ENCODE peak calls at places on chromosomes 11 and 22, in nine cellular contexts. G is HCT116, S is PC-3, J is neural progenitor cell, E is hepatocyte, U is GM23338, O is GM23248, K is MM.1S, A is SK-N-SH. B is an unnamed sample.

GRCh38 chr22:36755316-36755715 is 20.6 kb downstream of the IFT27 start:
- DNase-seq in G (no peak), S (no peak), J (no peak), E (no peak), U (no peak), O (no peak), K (no peak), A (no peak), B (no peak)

GRCh38 chr11:1235615-1236315 is 12.9 kb downstream of the MUC5B start:
- DNase-seq in G (no peak), S (no peak), J (peak), E (no peak), U (no peak), O (no peak), K (no peak), A (peak), B (no peak)

GRCh38 chr11:86644291-86644690 is 28.1 kb downstream of the ME3 start:
- DNase-seq in G (no peak), S (peak), J (no peak), E (no peak), U (no peak), O (peak), K (no peak), A (no peak), B (no peak)

GRCh38 chr11:10488581-10489443 is 33.7 kb downstream of the AMPD3 start:
- DNase-seq in G (no peak), S (no peak), J (no peak), E (no peak), U (no peak), O (no peak), K (peak), A (no peak), B (peak)

GRCh38 chr11:9972917-9973504 is 309.1 kb downstream of the SWAP70 start:
- DNase-seq in G (peak), S (peak), J (peak), E (peak), U (peak), O (peak), K (peak), A (peak), B (peak)

GRCh38 chr11:86746509-86746908 is 53.8 kb upstream of the PRSS23 start:
- DNase-seq in G (no peak), S (no peak), J (no peak), E (no peak), U (no peak), O (no peak), K (no peak), A (peak), B (no peak)

GRCh38 chr22:40421082-40421350 is 50.6 kb downstream of the SGSM3 start:
- DNase-seq in G (no peak), S (no peak), J (no peak), E (no peak), U (no peak), O (no peak), K (no peak), A (no peak), B (no peak)

GRCh38 chr11:74012072-74012809 is 3.4 kb upstream of the UCP3 start:
- DNase-seq in G (no peak), S (no peak), J (no peak), E (no peak), U (no peak), O (no peak), K (no peak), A (no peak), B (no peak)

GRCh38 chr11:88068848-88069554 is 106.2 kb downstream of the RAB38 start:
- DNase-seq in G (no peak), S (no peak), J (no peak), E (no peak), U (no peak), O (no peak), K (no peak), A (no peak), B (no peak)

GRCh38 chr11:106087815-106088435 is 10.5 kb downstream of the AASDHPPT start:
- DNase-seq in G (peak), S (peak), J (peak), E (peak), U (peak), O (peak), K (peak), A (peak), B (peak)

GRCh38 chr11:1086171-1087102 is 11.8 kb downstream of the MUC2 start:
- DNase-seq in G (no peak), S (no peak), J (no peak), E (no peak), U (no peak), O (no peak), K (no peak), A (no peak), B (no peak)

GRCh38 chr11:17991799-17992433 is 20.9 kb downstream of the SERGEF start:
- DNase-seq in G (peak), S (peak), J (peak), E (peak), U (peak), O (peak), K (peak), A (peak), B (peak)

GRCh38 chr22:20867179-20868099 is 8.6 kb downstream of the SNAP29 start:
- DNase-seq in G (no peak), S (no peak), J (no peak), E (peak), U (no peak), O (peak), K (peak), A (peak), B (peak)

GRCh38 chr22:29695129-29695926 is 24.5 kb upstream of the CABP7 start:
- DNase-seq in G (no peak), S (no peak), J (no peak), E (no peak), U (no peak), O (no peak), K (no peak), A (peak), B (no peak)

GRCh38 chr11:105915036-105915435 is 107.0 kb downstream of the MSANTD4 start:
- DNase-seq in G (no peak), S (no peak), J (peak), E (no peak), U (peak), O (no peak), K (no peak), A (no peak), B (no peak)

GRCh38 chr22:40721266-40721665 is 42.0 kb downstream of the MCHR1 start:
- DNase-seq in G (no peak), S (peak), J (peak), E (peak), U (peak), O (peak), K (no peak), A (peak), B (no peak)

GRCh38 chr11:28834877-28835276 is 726.7 kb downstream of the METTL15 start:
- DNase-seq in G (no peak), S (peak), J (no peak), E (no peak), U (peak), O (peak), K (no peak), A (no peak), B (no peak)

GRCh38 chr11:18523079-18523478 is 3.7 kb downstream of the TSG101 start:
- DNase-seq in G (no peak), S (peak), J (no peak), E (no peak), U (no peak), O (peak), K (no peak), A (no peak), B (no peak)

GRCh38 chr22:32710896-32711295 is 90.6 kb upstream of the TIMP3 start:
- DNase-seq in G (no peak), S (no peak), J (no peak), E (no peak), U (no peak), O (no peak), K (no peak), A (no peak), B (no peak)

GRCh38 chr22:32702421-32702820 is 99.1 kb upstream of the TIMP3 start:
- DNase-seq in G (no peak), S (no peak), J (no peak), E (no peak), U (no peak), O (no peak), K (no peak), A (no peak), B (no peak)

GRCh38 chr22:32708835-32709234 is 92.7 kb upstream of the TIMP3 start:
- DNase-seq in G (no peak), S (no peak), J (no peak), E (no peak), U (no peak), O (peak), K (no peak), A (no peak), B (no peak)

GRCh38 chr22:32707971-32708370 is 93.5 kb upstream of the TIMP3 start:
- DNase-seq in G (no peak), S (no peak), J (no peak), E (no peak), U (no peak), O (peak), K (no peak), A (no peak), B (no peak)

GRCh38 chr22:32706149-32706548 is 95.4 kb upstream of the TIMP3 start:
- DNase-seq in G (no peak), S (no peak), J (peak), E (no peak), U (peak), O (peak), K (no peak), A (no peak), B (peak)
- TF ChIP-seq EZH2phosphoT487 in G (no peak), S (no peak), J (no peak), E (no peak), U (no peak), O (no peak), K (no peak), A (no peak), B (no peak)

DNA sequence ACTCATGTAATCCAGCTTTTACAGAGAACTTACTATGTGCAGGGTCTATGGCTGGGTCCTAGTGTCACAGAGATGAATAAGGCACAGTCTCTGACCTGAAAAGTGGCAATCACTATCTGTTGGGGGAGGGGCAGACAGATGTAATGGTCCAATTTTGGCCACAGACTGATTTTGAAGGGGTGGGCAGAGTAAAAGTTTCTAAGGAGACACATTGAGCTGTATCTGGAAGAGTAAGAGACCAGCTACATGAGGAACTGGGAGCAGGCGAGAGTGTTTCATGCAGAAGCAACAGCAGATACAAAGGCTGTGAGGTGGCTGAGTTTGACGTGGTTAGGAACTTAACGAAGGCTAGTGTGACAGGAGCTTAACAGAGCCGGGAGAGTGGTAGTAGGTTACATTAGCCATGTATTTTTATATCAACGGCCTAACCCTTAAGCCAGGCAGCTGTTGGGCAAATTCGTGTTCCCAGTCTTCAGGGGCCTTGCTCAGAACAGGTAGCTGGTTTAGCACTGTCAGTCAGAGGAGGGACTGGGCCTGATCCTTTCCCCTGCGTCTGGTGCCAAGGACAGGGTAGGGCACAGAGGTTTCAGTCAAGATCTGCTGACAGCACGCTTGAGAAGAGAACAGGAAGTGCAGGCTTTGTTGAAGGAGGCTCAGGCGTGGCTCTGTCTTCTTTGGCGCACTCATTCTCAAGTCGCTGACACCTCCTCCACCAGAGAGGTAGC is 1.4 kb upstream of the STIM1 start:
- DNase-seq in G (no peak), S (no peak), J (no peak), E (peak), U (no peak), O (no peak), K (peak), A (no peak), B (peak)
- TF ChIP-seq EZH2phosphoT487 in G (no peak), S (no peak), J (no peak), E (no peak), U (no peak), O (no peak), K (no peak), A (no peak), B (no peak)

DNA sequence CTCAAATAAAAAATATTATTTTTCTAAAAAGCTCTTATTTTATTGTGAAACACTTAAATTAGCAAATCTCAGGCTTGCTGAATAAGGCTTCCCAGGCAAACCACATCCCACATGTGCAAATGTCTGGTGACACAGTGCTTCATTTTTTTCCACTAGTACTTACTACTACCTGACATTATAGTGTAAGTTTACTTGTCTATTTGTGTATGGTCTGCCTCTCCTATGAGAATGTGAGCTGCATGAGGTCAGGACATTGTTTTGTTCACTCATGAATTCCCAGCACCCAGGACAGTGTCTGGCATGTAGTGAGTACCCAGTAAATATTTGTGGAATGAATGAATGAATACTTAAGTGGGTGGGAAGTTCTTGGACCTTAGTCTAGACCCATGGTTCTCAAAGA is 103.1 kb downstream of the PTPRJ start:
- DNase-seq in G (no peak), S (no peak), J (no peak), E (no peak), U (no peak), O (peak), K (no peak), A (no peak), B (no peak)
- TF ChIP-seq EZH2phosphoT487 in G (no peak), S (no peak), J (no peak), E (no peak), U (no peak), O (no peak), K (no peak), A (no peak), B (no peak)

GRCh38 chr11:100308202-100308601 is 378.9 kb upstream of the ARHGAP42 start:
- DNase-seq in G (no peak), S (no peak), J (no peak), E (no peak), U (no peak), O (no peak), K (no peak), A (no peak), B (no peak)
- TF ChIP-seq EZH2phosphoT487 in G (no peak), S (no peak), J (no peak), E (no peak), U (no peak), O (no peak), K (no peak), A (no peak), B (no peak)

DNA sequence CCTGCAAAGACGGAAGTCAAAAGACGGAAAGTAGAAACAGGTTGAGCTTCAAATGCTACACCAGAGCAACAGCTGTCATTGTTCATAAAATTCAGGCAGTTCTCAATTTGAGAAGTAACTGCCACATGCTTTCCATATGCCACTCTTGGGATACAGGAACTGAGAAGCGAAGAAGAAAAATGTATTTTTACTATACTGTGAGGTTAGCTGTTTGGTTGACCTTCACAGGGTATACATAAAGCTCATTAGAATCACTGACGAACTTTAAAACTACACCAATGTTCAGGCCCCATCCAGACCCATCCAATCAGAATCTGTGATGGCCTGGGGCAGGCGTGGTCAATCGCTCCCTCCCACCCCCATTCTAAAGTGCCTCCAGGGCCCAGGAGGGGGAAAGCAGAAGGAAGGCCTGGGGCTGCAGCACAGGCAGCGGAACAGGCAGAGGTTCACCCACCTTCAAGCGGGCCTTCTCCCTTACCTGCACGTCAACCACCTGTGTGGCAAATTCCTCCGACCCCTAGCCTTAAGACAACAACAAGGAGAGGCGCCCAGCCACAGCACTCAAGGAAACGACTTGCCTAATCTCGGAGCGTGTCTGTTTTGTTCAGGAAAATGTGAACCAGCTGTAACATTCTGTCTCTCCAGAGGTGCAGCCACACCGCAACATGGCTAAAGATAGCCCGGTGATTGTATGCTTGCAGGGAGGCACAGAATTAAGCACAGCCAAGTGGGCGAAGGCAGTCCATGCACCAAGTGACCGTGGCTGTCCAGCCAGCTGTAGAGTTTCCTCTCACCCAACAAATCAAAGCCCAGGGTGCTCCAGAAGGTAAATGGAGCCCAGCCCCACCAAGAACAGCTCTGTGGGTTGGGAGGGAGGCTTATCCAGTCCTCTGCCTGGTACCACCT is 82.6 kb downstream of the MICAL3 start:
- DNase-seq in G (no peak), S (no peak), J (no peak), E (no peak), U (no peak), O (no peak), K (no peak), A (no peak), B (no peak)
- TF ChIP-seq EZH2phosphoT487 in G (no peak), S (no peak), J (no peak), E (no peak), U (no peak), O (no peak), K (no peak), A (no peak), B (no peak)

GRCh38 chr11:76788661-76789442 is 5.7 kb downstream of the TSKU start:
- DNase-seq in G (peak), S (peak), J (no peak), E (peak), U (no peak), O (no peak), K (no peak), A (no peak), B (no peak)
- TF ChIP-seq EZH2phosphoT487 in G (no peak), S (peak), J (no peak), E (no peak), U (no peak), O (no peak), K (no peak), A (no peak), B (no peak)

GRCh38 chr11:70924108-70924507 is 328.3 kb downstream of the SHANK2 start:
- DNase-seq in G (no peak), S (no peak), J (no peak), E (no peak), U (no peak), O (no peak), K (no peak), A (no peak), B (no peak)

GRCh38 chr11:70926543-70926942 is 325.8 kb downstream of the SHANK2 start:
- DNase-seq in G (no peak), S (no peak), J (no peak), E (no peak), U (no peak), O (no peak), K (no peak), A (no peak), B (no peak)

GRCh38 chr11:70918242-70918641 is 334.1 kb downstream of the SHANK2 start:
- DNase-seq in G (no peak), S (no peak), J (no peak), E (no peak), U (no peak), O (no peak), K (no peak), A (no peak), B (no peak)

GRCh38 chr11:70925238-70925637 is 327.1 kb downstream of the SHANK2 start:
- DNase-seq in G (no peak), S (no peak), J (no peak), E (no peak), U (no peak), O (no peak), K (no peak), A (no peak), B (no peak)

GRCh38 chr11:70921804-70922203 is 330.6 kb downstream of the SHANK2 start:
- DNase-seq in G (no peak), S (no peak), J (no peak), E (no peak), U (no peak), O (no peak), K (no peak), A (no peak), B (peak)
- TF ChIP-seq EZH2phosphoT487 in G (no peak), S (no peak), J (no peak), E (no peak), U (no peak), O (no peak), K (no peak), A (no peak), B (no peak)

DNA sequence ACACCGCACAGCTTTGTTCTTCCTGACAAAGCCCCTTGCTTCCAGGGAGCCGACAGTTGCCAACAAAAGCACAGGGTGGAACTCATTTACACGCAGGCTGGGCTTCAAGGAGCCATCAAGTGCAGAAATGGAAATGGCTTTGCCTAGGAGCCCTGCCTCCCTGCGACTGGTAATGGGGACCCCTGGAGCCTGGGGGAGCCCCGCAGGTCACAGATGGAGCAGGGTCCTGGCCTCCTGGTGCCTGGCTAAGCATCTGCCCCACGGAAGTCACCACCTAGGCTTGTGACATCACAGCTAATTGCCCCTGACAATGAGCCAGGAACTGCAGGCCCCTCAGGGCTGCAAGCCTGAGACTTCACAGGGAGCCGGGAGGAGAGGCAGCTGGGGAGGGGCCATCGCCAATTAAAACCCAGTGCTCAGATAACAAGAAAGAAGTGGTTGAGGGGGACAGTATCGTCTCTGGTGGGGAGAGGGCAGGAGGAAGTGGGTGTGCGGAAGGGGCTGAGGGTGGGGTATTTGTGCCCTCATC is 66.8 kb downstream of the NFAM1 start:
- DNase-seq in G (no peak), S (no peak), J (peak), E (peak), U (peak), O (no peak), K (no peak), A (peak), B (no peak)
- TF ChIP-seq EZH2phosphoT487 in G (no peak), S (no peak), J (no peak), E (no peak), U (no peak), O (no peak), K (no peak), A (no peak), B (no peak)

B was measured in OCI-LY7.